ENCODE peak calls at places on chromosomes 6 and 20, in six cellular contexts. M, I, Y, S, V and X are unnamed samples.

GRCh38 chr6:142773324-142773723 is 171.7 kb downstream of the HIVEP2 start:
- DNase-seq in M (no peak), I (no peak), Y (no peak), V (no peak), S (no peak), X (no peak)

GRCh38 chr6:16157909-16158308 is 29.0 kb downstream of the MYLIP start:
- DNase-seq in I (no peak), V (no peak), S (no peak), M (no peak), Y (no peak), X (no peak)

GRCh38 chr6:37173573-37174195 is 3.7 kb downstream of the PIM1 start:
- DNase-seq in Y (no peak), S (no peak), V (no peak), M (no peak), I (peak; percentile 43), X (no peak)

GRCh38 chr6:89118931-89119330 is 1.1 kb upstream of the SRSF12 start:
- DNase-seq in V (no peak), Y (no peak), M (no peak), I (peak; percentile 12), S (no peak), X (no peak)

GRCh38 chr6:52672422-52673025 is 1.6 kb downstream of the TMEM14A start:
- DNase-seq in S (peak; percentile 71), I (peak; percentile 45), Y (no peak), M (peak; percentile 91), V (no peak), X (no peak)

GRCh38 chr20:1185316-1185741 is 548 bp upstream of the TMEM74B start:
- DNase-seq in S (no peak), V (no peak), Y (no peak), M (no peak), I (peak; percentile 21), X (no peak)

GRCh38 chr20:58698741-58699141 is 6.1 kb downstream of the NPEPL1 start:
- DNase-seq in M (no peak), Y (no peak), S (no peak), I (no peak), V (no peak), X (no peak)

GRCh38 chr6:167932468-167933276 is 64.8 kb upstream of the KIF25 start:
- DNase-seq in V (no peak), I (no peak), Y (no peak), S (no peak), M (no peak), X (no peak)

GRCh38 chr6:53264915-53265615 is 83.7 kb downstream of the ELOVL5 start:
- DNase-seq in S (no peak), I (no peak), Y (no peak), V (no peak), M (no peak), X (no peak)

GRCh38 chr6:30685157-30685976 is 1.1 kb downstream of the PPP1R18 start:
- DNase-seq in M (no peak), S (no peak), I (peak; percentile 60), V (peak; percentile 37), Y (peak; percentile 54), X (peak; percentile 58)

GRCh38 chr20:57996936-57997629 is 231.4 kb downstream of the ANKRD60 start:
- DNase-seq in S (peak; percentile 92), V (no peak), Y (no peak), I (peak; percentile 94), M (peak; percentile 87), X (no peak)

GRCh38 chr6:21185849-21186478 is 407.6 kb upstream of the SOX4 start:
- DNase-seq in I (no peak), S (no peak), V (no peak), M (no peak), Y (no peak), X (no peak)

GRCh38 chr6:1296542-1296941 is 15.4 kb upstream of the FOXQ1 start:
- DNase-seq in M (peak; percentile 67), S (no peak), Y (no peak), I (peak; percentile 61), V (no peak), X (no peak)
- H3K4me3 ChIP-seq in M (peak overlapping the region; percentile 14), S (no peak overlapping the region), Y (no peak overlapping the region), I (no peak overlapping the region), V (no peak overlapping the region), X (no peak overlapping the region)

DNA sequence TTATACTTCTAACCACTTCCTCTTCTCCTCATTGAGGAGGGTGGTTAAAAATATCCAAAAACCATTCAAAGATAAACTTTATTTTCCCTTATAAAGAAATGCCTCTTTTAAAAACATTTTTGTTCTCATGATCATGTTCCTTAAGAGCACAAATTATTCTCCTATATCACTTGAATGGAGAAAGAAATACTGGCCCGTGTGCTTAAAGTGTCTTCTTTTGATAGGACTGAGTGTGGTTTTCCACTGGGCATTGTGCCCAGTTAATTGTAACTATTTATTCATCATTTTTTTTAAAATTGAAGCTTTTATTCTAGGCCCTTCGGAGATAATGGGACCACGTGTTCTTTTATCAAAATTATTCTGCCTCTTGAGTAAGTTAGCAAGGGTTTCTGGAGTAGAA is 871.5 kb downstream of the QKI start:
- DNase-seq in S (no peak), Y (no peak), I (no peak), M (no peak), V (no peak), X (no peak)
- H3K9me3 ChIP-seq in S (no peaks in the 10 kb centered on the region), Y (no peaks in the 10 kb centered on the region), I (no peaks in the 10 kb centered on the region), M (no peaks in the 10 kb centered on the region), V (no peaks in the 10 kb centered on the region), X (peaks cover 27% of the 10 kb centered on the region)

GRCh38 chr6:44503471-44503870 is 116.0 kb downstream of the CDC5L start:
- DNase-seq in V (no peak), I (no peak), S (no peak), M (no peak), Y (no peak), X (no peak)
- H3K9me2 ChIP-seq in V (no peaks in the 10 kb centered on the region), I (no peaks in the 10 kb centered on the region), S (no peaks in the 10 kb centered on the region), M (peaks cover 4% of the 10 kb centered on the region), Y (no peaks in the 10 kb centered on the region), X (no peaks in the 10 kb centered on the region)

GRCh38 chr6:39157511-39157910 is 42.5 kb upstream of the SAYSD1 start:
- DNase-seq in S (no peak), I (no peak), V (no peak), Y (no peak), M (no peak), X (no peak)
- H3K4me3 ChIP-seq in S (no peak overlapping the region), I (no peak overlapping the region), V (no peak overlapping the region), Y (no peak overlapping the region), M (no peak overlapping the region), X (no peak overlapping the region)

GRCh38 chr20:35944189-35944588 is 10.1 kb downstream of the SCAND1 start:
- DNase-seq in V (no peak), I (no peak), Y (no peak), M (no peak), S (no peak), X (no peak)
- H3K9me3 ChIP-seq in V (no peaks in the 10 kb centered on the region), I (no peaks in the 10 kb centered on the region), Y (no peaks in the 10 kb centered on the region), M (no peaks in the 10 kb centered on the region), S (no peaks in the 10 kb centered on the region), X (no peaks in the 10 kb centered on the region)

DNA sequence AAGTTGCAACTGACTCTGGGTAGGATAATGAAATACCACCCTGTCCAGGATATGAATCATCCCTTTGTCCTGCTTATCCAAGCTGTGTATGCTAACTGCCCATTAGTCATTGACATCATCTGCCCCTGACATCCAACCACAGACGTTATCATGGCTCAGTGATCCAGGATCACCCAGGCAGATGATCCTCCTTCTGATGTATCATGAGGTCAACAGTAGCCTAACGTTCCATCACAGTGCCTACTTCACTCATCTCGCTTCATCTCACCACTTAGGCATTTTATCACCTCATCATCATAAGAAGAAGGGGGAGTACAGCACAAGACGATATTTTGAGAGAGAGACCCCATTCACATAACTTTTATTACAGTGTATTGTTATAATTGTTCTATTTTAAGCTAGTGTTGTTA is 13.4 kb upstream of the BTN3A2 start:
- DNase-seq in S (peak; percentile 82), V (no peak), M (peak; percentile 90), I (peak; percentile 94), Y (no peak), X (no peak)
- H3K9me2 ChIP-seq in S (no peaks in the 10 kb centered on the region), V (no peaks in the 10 kb centered on the region), M (no peaks in the 10 kb centered on the region), I (no peaks in the 10 kb centered on the region), Y (no peaks in the 10 kb centered on the region), X (no peaks in the 10 kb centered on the region)

DNA sequence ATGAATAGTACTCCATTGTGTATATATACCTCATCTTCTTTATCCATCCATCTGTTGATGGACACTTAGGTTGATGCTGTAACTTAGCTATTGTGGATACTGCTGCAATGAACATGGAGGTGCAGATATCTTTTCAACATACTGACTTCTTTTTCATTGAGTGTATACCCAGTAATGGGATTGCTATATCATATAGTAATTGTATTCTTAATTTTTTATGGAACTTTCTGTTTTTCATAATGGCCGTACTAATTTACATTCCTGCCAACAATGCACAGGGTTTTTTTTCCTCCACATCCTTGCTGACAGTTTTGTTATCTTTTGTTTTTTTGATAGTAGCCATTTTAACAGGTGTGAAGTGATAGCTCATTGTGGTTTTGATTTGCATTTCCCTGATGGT is 5.2 kb downstream of the CCN2 start:
- DNase-seq in V (peak; percentile 47), Y (no peak), S (no peak), I (no peak), M (no peak), X (no peak)
- H3K4me3 ChIP-seq in V (no peak overlapping the region), Y (no peak overlapping the region), S (no peak overlapping the region), I (peak overlapping the region; percentile 85), M (no peak overlapping the region), X (no peak overlapping the region)

DNA sequence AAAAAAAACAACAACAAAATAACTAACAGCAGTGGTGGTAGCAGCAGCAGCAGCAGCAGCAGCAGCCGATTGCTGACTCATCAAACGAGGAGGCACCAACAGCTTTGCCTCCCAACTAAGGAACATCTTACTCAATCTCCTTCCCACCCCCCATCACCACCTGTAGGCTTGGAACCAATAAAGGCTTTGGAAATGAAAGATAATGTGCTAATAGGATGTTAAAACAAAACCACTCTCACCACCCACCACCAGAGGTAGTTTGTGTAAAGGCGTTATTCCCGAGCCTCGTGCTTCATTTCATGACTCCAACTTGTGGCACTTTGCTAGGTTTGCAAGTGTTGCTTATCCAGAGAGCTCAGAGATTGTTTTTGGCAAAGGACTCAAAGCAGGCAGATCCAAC is 346.5 kb downstream of the CD83 start:
- DNase-seq in V (no peak), M (no peak), S (no peak), Y (no peak), I (peak; percentile 42), X (no peak)
- H3K9me3 ChIP-seq in V (no peaks in the 10 kb centered on the region), M (no peaks in the 10 kb centered on the region), S (no peaks in the 10 kb centered on the region), Y (peaks cover 7% of the 10 kb centered on the region), I (no peaks in the 10 kb centered on the region), X (no peaks in the 10 kb centered on the region)

DNA sequence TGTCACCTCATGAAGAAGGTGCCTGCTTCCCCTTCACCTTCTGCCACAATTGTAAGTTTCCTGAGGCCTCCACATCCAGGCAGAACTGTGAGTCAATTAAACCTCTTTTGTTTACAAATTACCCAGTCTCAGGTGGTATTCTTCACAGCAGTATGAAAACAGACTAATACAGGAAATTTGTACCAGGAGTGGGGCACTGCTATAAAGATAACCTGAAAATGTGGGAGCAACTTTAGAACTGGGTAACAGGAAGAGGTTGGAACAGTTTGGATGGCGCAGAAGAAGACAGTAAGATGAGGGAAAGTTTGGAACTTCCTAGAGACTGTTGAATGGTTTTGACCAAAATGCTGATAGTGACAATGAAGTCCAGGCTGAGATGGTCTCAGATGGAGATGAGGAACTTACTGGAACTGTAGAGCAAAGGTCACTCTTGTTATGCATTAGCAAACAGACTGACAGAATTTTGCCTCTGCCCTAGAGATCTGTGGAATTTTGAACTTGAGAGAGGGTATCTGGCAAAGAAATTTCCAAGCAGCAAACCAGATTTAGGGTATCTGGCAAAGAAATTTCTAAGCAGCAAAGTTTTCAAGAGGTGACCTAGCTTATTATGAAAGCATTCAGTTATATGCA is 23.5 kb upstream of the COL21A1 start:
- DNase-seq in Y (no peak), S (no peak), M (no peak), V (no peak), I (no peak), X (no peak)
- H3K9me2 ChIP-seq in Y (no peaks in the 10 kb centered on the region), S (no peaks in the 10 kb centered on the region), M (no peaks in the 10 kb centered on the region), V (no peaks in the 10 kb centered on the region), I (no peaks in the 10 kb centered on the region), X (no peaks in the 10 kb centered on the region)